ENCODE peak calls at places on chromosomes 11 and 22, in eight cellular contexts. S, K, V, B, F, N, M and U are unnamed samples.

GRCh38 chr11:41050791-41051190 is 408.7 kb downstream of the LRRC4C start:
- DNase-seq in F (no peak), M (no peak), S (no peak), V (no peak), K (no peak), B (no peak), N (no peak), U (peak; percentile 81)

GRCh38 chr11:44631831-44632230 is 66.4 kb downstream of the CD82 start:
- DNase-seq in S (no peak), M (no peak), K (peak; percentile 53), N (no peak), V (no peak), B (no peak), F (no peak), U (no peak)

GRCh38 chr22:29030618-29031235 is 30.9 kb downstream of the C22orf31 start:
- DNase-seq in S (peak; percentile 72), M (peak; percentile 86), F (peak; percentile 91), K (peak; percentile 87), V (peak; percentile 87), B (peak; percentile 14), N (peak; percentile 81), U (peak; percentile 54)

GRCh38 chr11:127003260-127003981 is 2.9 kb upstream of the KIRREL3 start:
- DNase-seq in B (no peak), K (no peak), M (no peak), F (peak; percentile 24), N (peak; percentile 18), S (no peak), V (no peak), U (peak; percentile 14)

GRCh38 chr11:290621-291231 is 1.8 kb downstream of the PGGHG start:
- DNase-seq in B (no peak), F (peak; percentile 49), K (peak; percentile 64), S (no peak), N (no peak), M (no peak), V (no peak), U (no peak)

GRCh38 chr11:28871090-28871489 is 762.9 kb downstream of the METTL15 start:
- DNase-seq in N (no peak), V (no peak), B (no peak), F (no peak), K (no peak), M (no peak), S (no peak), U (no peak)

GRCh38 chr11:35796542-35796941 is 134.0 kb downstream of the TRIM44 start:
- DNase-seq in M (peak; percentile 38), F (no peak), V (no peak), K (no peak), N (peak; percentile 39), S (no peak), B (no peak), U (peak; percentile 76)

GRCh38 chr22:25700996-25701815 is 40.8 kb upstream of the MYO18B start:
- DNase-seq in S (no peak), N (no peak), F (no peak), V (peak; percentile 74), B (peak; percentile 49), K (no peak), M (peak; percentile 61), U (no peak)

GRCh38 chr22:28034145-28034759 is 115.2 kb upstream of the PITPNB start:
- DNase-seq in B (no peak), F (no peak), K (no peak), M (no peak), N (no peak), S (no peak), V (no peak), U (no peak)

GRCh38 chr22:30129636-30130035 is 49.4 kb downstream of the HORMAD2 start:
- DNase-seq in B (no peak), N (no peak), F (no peak), S (no peak), K (no peak), V (no peak), M (no peak), U (peak; percentile 56)

GRCh38 chr11:66851251-66851620 is 5.6 kb upstream of the LRFN4 start:
- DNase-seq in B (no peak), F (peak; percentile 19), K (peak; percentile 57), N (no peak), S (no peak), V (no peak), M (no peak), U (no peak)

GRCh38 chr11:113265343-113265742 is 49.0 kb upstream of the TTC12 start:
- DNase-seq in B (no peak), N (no peak), F (no peak), S (no peak), K (no peak), M (no peak), V (no peak), U (no peak)

GRCh38 chr11:78344676-78345075 is 72.9 kb downstream of the GAB2 start:
- DNase-seq in M (no peak), F (no peak), S (no peak), N (no peak), V (no peak), K (no peak), B (no peak), U (no peak)

GRCh38 chr11:16561150-16561549 is 177.3 kb upstream of the C11orf58 start:
- DNase-seq in M (no peak), V (no peak), S (no peak), N (no peak), K (no peak), F (no peak), B (no peak), U (no peak)

GRCh38 chr22:16960884-16961249 is 47.2 kb downstream of the GAB4 start:
- DNase-seq in V (no peak), M (no peak), N (no peak), S (no peak), B (no peak), F (no peak), K (no peak), U (no peak)

GRCh38 chr11:114243461-114244372 is 52.5 kb upstream of the NNMT start:
- DNase-seq in F (no peak), K (no peak), B (no peak), S (no peak), V (no peak), N (no peak), M (no peak), U (no peak)

GRCh38 chr11:68040121-68040956 is 1.5 kb downstream of the TCIRG1 start:
- DNase-seq in F (peak; percentile 74), M (peak; percentile 81), V (peak; percentile 73), N (peak; percentile 79), B (no peak), S (no peak), K (peak; percentile 88), U (peak; percentile 53)

GRCh38 chr11:118621898-118622375 is 14.5 kb downstream of the PHLDB1 start:
- DNase-seq in B (no peak), M (no peak), N (no peak), K (no peak), V (no peak), F (peak; percentile 21), S (no peak), U (no peak)

GRCh38 chr11:118625036-118625690 is 17.7 kb downstream of the PHLDB1 start:
- DNase-seq in B (no peak), S (no peak), V (no peak), M (no peak), F (no peak), N (no peak), K (peak; percentile 53), U (no peak)

GRCh38 chr11:118622376-118623290 is 15.2 kb downstream of the PHLDB1 start:
- DNase-seq in F (peak; percentile 45), S (no peak), N (peak; percentile 66), V (peak; percentile 66), B (no peak), M (peak; percentile 61), K (peak; percentile 88), U (peak; percentile 95)

GRCh38 chr11:118621071-118621815 is 13.8 kb downstream of the PHLDB1 start:
- DNase-seq in V (peak; percentile 79), N (peak; percentile 90), F (peak; percentile 81), K (peak; percentile 97), B (no peak), S (no peak), M (peak; percentile 94), U (peak; percentile 84)

DNA sequence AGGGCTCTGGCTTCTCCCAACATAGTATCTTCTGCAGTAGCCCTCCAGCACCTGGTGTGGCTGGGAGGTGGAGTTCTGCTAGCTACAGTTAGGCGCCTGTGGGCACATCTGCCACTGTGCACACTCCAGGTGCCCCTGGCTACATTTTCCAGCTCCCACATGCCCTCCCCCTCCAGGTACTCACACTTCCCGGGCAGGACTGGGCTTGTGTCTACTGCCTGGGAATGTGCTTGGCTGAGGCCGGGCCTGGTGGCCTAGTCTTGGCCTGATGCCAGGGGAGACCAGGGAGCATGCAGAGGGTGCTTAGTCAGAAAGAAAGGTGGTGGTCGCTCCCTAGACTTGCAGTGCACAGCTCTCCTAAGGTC is 15.9 kb downstream of the PHLDB1 start:
- DNase-seq in B (no peak), F (peak; percentile 52), K (peak; percentile 79), V (no peak), M (peak; percentile 49), S (no peak), N (peak; percentile 53), U (peak; percentile 95)
- H3K4me3 ChIP-seq in B (peak overlapping the region; percentile 7), F (no peak overlapping the region), K (no peak overlapping the region), V (no peak overlapping the region), M (no peak overlapping the region), S (no peak overlapping the region), N (no peak overlapping the region), U (peak overlapping the region; percentile 13)

GRCh38 chr22:50468626-50469025 is 6.2 kb downstream of the SBF1 start:
- DNase-seq in F (no peak), K (no peak), S (no peak), V (no peak), M (no peak), N (no peak), B (no peak), U (no peak)
- H3K4me3 ChIP-seq in F (no peak overlapping the region), K (no peak overlapping the region), S (no peak overlapping the region), V (no peak overlapping the region), M (no peak overlapping the region), N (no peak overlapping the region), B (no peak overlapping the region), U (no peak overlapping the region)

GRCh38 chr11:110314366-110315095 is 18.1 kb upstream of the RDX start:
- DNase-seq in S (no peak), B (no peak), N (no peak), F (no peak), M (no peak), K (no peak), V (no peak), U (no peak)
- H3K4me3 ChIP-seq in S (no peak overlapping the region), B (no peak overlapping the region), N (no peak overlapping the region), F (no peak overlapping the region), M (no peak overlapping the region), K (no peak overlapping the region), V (no peak overlapping the region), U (no peak overlapping the region)

GRCh38 chr11:65291613-65292012 is 23.1 kb upstream of the CDC42EP2 start:
- DNase-seq in V (peak; percentile 80), B (no peak), F (no peak), N (peak; percentile 73), S (no peak), K (peak; percentile 27), M (peak; percentile 80), U (no peak)
- H3K4me3 ChIP-seq in V (no peak overlapping the region), B (no peak overlapping the region), F (no peak overlapping the region), N (peak overlapping the region; percentile 27), S (no peak overlapping the region), K (no peak overlapping the region), M (no peak overlapping the region), U (no peak overlapping the region)